ENCODE peak calls at places on chromosomes 2 and 18, in nine cellular contexts. W is pancreas, M is HCT116, I is NB4, A is A549, E is hepatocyte, G is H1, P is Peyer's patch, J is fibroblast of lung. X is an unnamed sample.

GRCh38 chr18:28459587-28459986 is 282.7 kb upstream of the CDH2 start:
- DNase-seq in W (no peak), A (peak), G (no peak), P (no peak), I (no peak), E (peak), M (no peak), J (no peak), X (no peak)

GRCh38 chr2:113877651-113878594 is 12.0 kb upstream of the ACTR3 start:
- DNase-seq in P (no peak), W (no peak), G (no peak), J (peak), E (peak), I (no peak), M (peak), A (peak), X (no peak)

GRCh38 chr2:222796413-222797103 is 64.3 kb upstream of the ACSL3 start:
- DNase-seq in P (no peak), M (no peak), E (peak), W (peak), J (no peak), A (peak), I (no peak), G (no peak), X (no peak)

GRCh38 chr2:240963376-240964220 is 34.8 kb upstream of the SNED1 start:
- DNase-seq in P (no peak), E (no peak), G (no peak), M (no peak), I (no peak), W (no peak), J (no peak), A (no peak), X (peak)

GRCh38 chr2:71610671-71611070 is 157.3 kb downstream of the DYSF start:
- DNase-seq in M (no peak), A (no peak), I (no peak), G (no peak), J (no peak), E (no peak), P (no peak), W (no peak), X (no peak)

GRCh38 chr2:6417050-6417449 is 448.7 kb downstream of the CMPK2 start:
- DNase-seq in G (no peak), A (no peak), P (no peak), M (no peak), J (no peak), I (no peak), W (no peak), E (no peak), X (no peak)

GRCh38 chr2:19050354-19050753 is 308.1 kb downstream of the OSR1 start:
- DNase-seq in A (no peak), W (no peak), J (no peak), E (no peak), G (no peak), I (no peak), M (no peak), P (no peak), X (no peak)

GRCh38 chr2:122019729-122020128 is 264.3 kb downstream of the TSN start:
- DNase-seq in G (no peak), E (peak), A (no peak), J (no peak), P (no peak), W (peak), M (no peak), I (no peak), X (no peak)

GRCh38 chr2:196131949-196132925 is 39.1 kb downstream of the STK17B start:
- DNase-seq in E (no peak), P (peak), M (no peak), A (no peak), W (no peak), G (no peak), J (peak), I (peak), X (no peak)

GRCh38 chr2:181165199-181165868 is 184.9 kb downstream of the UBE2E3 start:
- DNase-seq in G (no peak), E (no peak), I (no peak), W (no peak), M (no peak), J (no peak), A (no peak), P (no peak), X (no peak)

GRCh38 chr18:40414155-40414754 is 1540.8 kb upstream of the PIK3C3 start:
- DNase-seq in W (no peak), G (no peak), P (no peak), A (no peak), I (no peak), E (no peak), J (peak), M (no peak), X (no peak)

GRCh38 chr2:234364718-234365117 is 132.2 kb downstream of the ARL4C start:
- DNase-seq in G (no peak), W (no peak), J (no peak), E (no peak), P (no peak), I (no peak), A (no peak), M (no peak), X (no peak)

GRCh38 chr2:214378455-214379103 is 32.3 kb upstream of the VWC2L start:
- DNase-seq in I (no peak), A (no peak), W (no peak), J (no peak), G (no peak), M (no peak), E (no peak), P (no peak), X (no peak)

GRCh38 chr2:151032741-151033152 is 228.9 kb downstream of the RBM43 start:
- DNase-seq in M (no peak), J (peak), G (no peak), W (no peak), E (peak), P (no peak), A (no peak), I (no peak), X (no peak)

GRCh38 chr2:100588071-100588786 is 25.4 kb downstream of the PDCL3 start:
- DNase-seq in W (no peak), P (no peak), E (no peak), I (peak), A (peak), G (no peak), J (peak), M (no peak), X (no peak)

GRCh38 chr2:44748-45341 is 1.5 kb downstream of the FAM110C start:
- DNase-seq in I (no peak), W (peak), J (no peak), M (no peak), P (no peak), A (no peak), G (no peak), E (peak), X (no peak)

GRCh38 chr2:217067787-217068186 is 207.9 kb upstream of the TNP1 start:
- DNase-seq in W (no peak), G (no peak), A (no peak), J (no peak), E (no peak), M (no peak), I (no peak), P (no peak), X (no peak)

GRCh38 chr2:164992818-164993217 is 37.5 kb upstream of the SLC38A11 start:
- DNase-seq in E (peak), M (peak), J (peak), P (peak), A (peak), G (no peak), I (peak), W (no peak), X (peak)

GRCh38 chr2:173998386-173998785 is 33.2 kb upstream of the SP3 start:
- DNase-seq in P (no peak), W (no peak), I (no peak), M (no peak), J (no peak), G (no peak), A (no peak), E (no peak), X (no peak)

GRCh38 chr2:66781804-66782203 is 346.9 kb downstream of the MEIS1 start:
- DNase-seq in I (no peak), A (no peak), W (no peak), J (no peak), M (no peak), G (no peak), E (no peak), P (no peak), X (no peak)

GRCh38 chr18:7269903-7270302 is 39.0 kb downstream of the LRRC30 start:
- DNase-seq in G (no peak), A (no peak), P (no peak), M (no peak), I (no peak), E (no peak), W (no peak), J (no peak), X (no peak)

GRCh38 chr2:20350105-20350712 is 435 bp downstream of the PUM2 start:
- DNase-seq in I (peak), J (peak), W (peak), G (no peak), A (no peak), E (peak), P (peak), M (no peak), X (peak)

GRCh38 chr2:238101891-238102841 is 2.0 kb downstream of the ESPNL start:
- DNase-seq in M (no peak), A (no peak), I (no peak), W (peak), G (no peak), E (peak), P (no peak), J (no peak), X (peak)

GRCh38 chr2:24920813-24921441 is 890 bp upstream of the ADCY3 start:
- DNase-seq in I (peak), G (no peak), J (no peak), E (no peak), P (no peak), M (no peak), A (peak), W (no peak), X (no peak)
- TF ChIP-seq CTCF in I (peak), G (peak), J (no peak), E (peak), P (peak), M (peak), A (peak), W (no peak), X (no peak)

DNA sequence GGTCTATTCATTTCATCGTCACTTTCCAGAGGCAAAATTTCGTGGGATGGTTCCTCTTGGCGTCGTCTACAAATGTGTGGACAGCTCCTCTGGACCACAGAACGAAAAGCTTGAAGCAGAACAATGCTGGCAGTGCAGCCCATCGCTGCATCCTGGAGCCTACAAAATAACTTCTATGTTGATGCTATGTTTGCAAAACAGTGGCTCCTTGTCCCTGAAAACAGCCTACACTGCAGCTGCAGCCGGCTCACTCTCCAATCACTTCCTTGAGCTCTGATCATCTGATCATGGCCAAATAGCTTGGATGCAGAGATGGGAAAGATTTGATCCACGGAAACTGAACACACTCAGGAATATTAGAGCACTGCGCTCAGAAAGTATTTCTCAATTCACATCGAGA is 60.0 kb downstream of the DOCK10 start:
- DNase-seq in P (no peak), I (no peak), E (no peak), J (peak), A (no peak), G (no peak), W (no peak), M (no peak), X (no peak)
- H3K4me3 ChIP-seq in P (no peak), I (no peak), E (no peak), J (peak), A (no peak), G (no peak), W (no peak), M (no peak), X (no peak)

GRCh38 chr2:224143521-224143920 is 104.4 kb upstream of the SERPINE2 start:
- DNase-seq in J (peak), M (no peak), G (no peak), P (no peak), I (no peak), E (no peak), A (no peak), W (no peak), X (no peak)

GRCh38 chr2:224146356-224147160 is 107.5 kb upstream of the SERPINE2 start:
- DNase-seq in J (no peak), G (no peak), E (peak), W (no peak), P (no peak), A (peak), I (no peak), M (no peak), X (no peak)

GRCh38 chr2:224141304-224141703 is 102.2 kb upstream of the SERPINE2 start:
- DNase-seq in G (no peak), J (no peak), W (no peak), A (no peak), P (no peak), E (no peak), I (no peak), M (no peak), X (no peak)

GRCh38 chr2:224145751-224146355 is 106.8 kb upstream of the SERPINE2 start:
- DNase-seq in I (no peak), M (peak), W (no peak), E (peak), A (peak), G (no peak), P (no peak), J (peak), X (peak)

GRCh38 chr2:224142397-224143312 is 103.6 kb upstream of the SERPINE2 start:
- DNase-seq in E (no peak), G (no peak), I (no peak), W (no peak), A (peak), P (no peak), M (no peak), J (peak), X (no peak)
- TF ChIP-seq CTCF in E (peak), G (no peak), I (no peak), W (no peak), A (peak), P (no peak), M (no peak), J (no peak), X (no peak)

GRCh38 chr2:146481629-146482028 is 1363.2 kb upstream of the ACVR2A start:
- DNase-seq in M (no peak), G (no peak), A (no peak), J (peak), I (no peak), E (no peak), W (no peak), P (no peak), X (no peak)

GRCh38 chr2:146477383-146477782 is 1367.4 kb upstream of the ACVR2A start:
- DNase-seq in E (no peak), J (peak), P (no peak), I (no peak), M (no peak), W (no peak), G (no peak), A (no peak), X (no peak)
- H3K4me3 ChIP-seq in E (no peak), J (no peak), P (no peak), I (no peak), M (no peak), W (no peak), G (no peak), A (no peak), X (no peak)

DNA sequence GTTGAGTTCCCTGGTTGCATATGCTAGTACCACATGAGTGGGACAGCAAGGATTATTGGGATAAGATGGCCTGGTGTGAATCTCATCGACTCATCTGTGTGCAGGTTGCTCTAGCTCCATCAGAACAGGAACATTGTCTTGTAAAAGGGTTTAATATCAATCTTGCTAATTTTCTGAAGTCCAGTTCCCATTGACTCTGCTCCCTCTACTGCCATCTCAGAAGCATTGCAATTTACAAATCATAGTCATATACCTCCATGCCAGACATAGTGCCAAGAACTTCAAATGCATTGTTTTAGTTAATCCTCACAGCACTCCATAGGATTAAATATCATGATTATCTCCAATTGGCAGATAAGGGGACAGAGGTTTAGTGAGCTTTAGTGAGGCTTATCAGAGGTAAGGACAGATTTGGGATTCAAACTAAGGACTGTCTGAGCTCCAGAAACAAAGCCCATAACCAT is 4.8 kb upstream of the STAT4 start:
- DNase-seq in W (no peak), J (peak), G (no peak), A (peak), M (peak), P (no peak), E (peak), I (peak), X (no peak)
- TF ChIP-seq CTCF in W (peak), J (peak), G (peak), A (peak), M (peak), P (peak), E (peak), I (peak), X (no peak)

GRCh38 chr2:85756822-85757435 is 3.1 kb downstream of the ATOH8 start:
- DNase-seq in P (no peak), A (no peak), G (no peak), W (no peak), M (no peak), J (no peak), E (no peak), I (no peak), X (no peak)

GRCh38 chr2:85758361-85759256 is 4.8 kb downstream of the ATOH8 start:
- DNase-seq in A (no peak), J (no peak), E (no peak), G (no peak), M (no peak), I (no peak), P (no peak), W (peak), X (no peak)

GRCh38 chr2:85756195-85756594 is 2.4 kb downstream of the ATOH8 start:
- DNase-seq in I (no peak), J (no peak), P (no peak), E (no peak), M (no peak), W (no peak), A (no peak), G (no peak), X (no peak)

GRCh38 chr2:85759257-85759613 is 5.4 kb downstream of the ATOH8 start:
- DNase-seq in G (no peak), P (no peak), E (no peak), W (no peak), A (no peak), J (no peak), I (no peak), M (no peak), X (no peak)

DNA sequence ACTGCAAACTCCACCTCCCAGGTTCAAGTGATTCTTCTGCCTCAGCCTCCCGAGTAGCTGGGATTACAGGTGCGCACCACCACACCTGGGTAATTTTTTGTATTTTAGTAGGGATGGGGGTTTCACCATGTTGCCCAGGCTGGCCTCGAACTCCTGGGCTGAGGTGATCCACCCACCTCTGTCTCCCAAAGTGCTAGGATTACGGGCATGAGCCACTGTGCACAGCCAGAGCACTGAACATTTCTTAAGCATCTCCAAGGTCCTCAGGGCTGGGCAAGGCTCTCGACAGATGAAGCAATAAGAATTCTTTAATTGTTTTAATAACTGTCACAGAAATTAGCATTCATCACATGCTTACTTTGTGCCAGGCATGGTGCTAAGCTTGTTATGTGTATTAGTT is 4.1 kb downstream of the ATOH8 start:
- DNase-seq in A (no peak), E (no peak), J (no peak), M (no peak), W (no peak), G (no peak), P (no peak), I (no peak), X (no peak)
- H3K4me3 ChIP-seq in A (no peak), E (no peak), J (no peak), M (no peak), W (no peak), G (no peak), P (no peak), I (no peak), X (no peak)

GRCh38 chr2:83191316-83191715 is 1267.8 kb downstream of the SUCLG1 start:
- DNase-seq in P (no peak), J (no peak), G (no peak), A (no peak), M (no peak), W (no peak), I (no peak), E (no peak), X (no peak)

GRCh38 chr2:83196225-83196624 is 1262.9 kb downstream of the SUCLG1 start:
- DNase-seq in A (peak), J (peak), M (peak), I (peak), G (no peak), W (no peak), P (no peak), E (peak), X (no peak)
- TF ChIP-seq CTCF in A (no peak), J (peak), M (peak), I (peak), G (peak), W (peak), P (peak), E (peak), X (no peak)